ENCODE peak calls at places on chromosomes 16 and 17, in eight cellular contexts. F is SK-N-DZ; K is heart left ventricle; E is A172; I is GM23248; O is T-cell; W is PC-3; U is stimulated activated CD4-positive, alpha-beta T cell treated with anti-CD3 and anti-CD28 coated beads, Interleukin-15, amount 100 ng/mL, for 1 hour. R is an unnamed sample.

GRCh38 chr17:74864297-74864865 is 4.7 kb upstream of the GRIN2C start:
- DNase-seq in U (no peak), W (no peak), I (no peak), E (no peak), K (no peak), F (no peak), O (no peak), R (no peak)

GRCh38 chr16:88347656-88348376 is 34.9 kb upstream of the ZNF469 start:
- DNase-seq in F (no peak), K (no peak), U (no peak), O (no peak), I (no peak), W (no peak), E (no peak), R (no peak)

GRCh38 chr16:87123356-87124001 is 193.7 kb downstream of the C16orf95 start:
- DNase-seq in W (peak; percentile 65), I (no peak), K (no peak), U (no peak), F (no peak), O (no peak), E (peak; percentile 16), R (no peak)

GRCh38 chr16:77307764-77308561 is 108.8 kb downstream of the SYCE1L start:
- DNase-seq in U (no peak), W (peak; percentile 82), O (no peak), E (peak; percentile 83), F (no peak), I (peak; percentile 79), K (no peak), R (no peak)

GRCh38 chr17:17035920-17036319 is 6.3 kb upstream of the MPRIP start:
- DNase-seq in E (no peak), F (no peak), U (no peak), I (no peak), O (no peak), W (no peak), K (no peak), R (no peak)

GRCh38 chr16:11398851-11399250 is 53.6 kb downstream of the RMI2 start:
- DNase-seq in W (no peak), U (no peak), F (no peak), E (no peak), K (no peak), O (no peak), I (no peak), R (no peak)

GRCh38 chr16:24102120-24102740 is 153.9 kb upstream of the CACNG3 start:
- DNase-seq in K (no peak), O (no peak), I (peak; percentile 0), E (no peak), U (no peak), F (peak; percentile 76), W (no peak), R (no peak)

GRCh38 chr16:49543315-49543946 is 169.8 kb downstream of the C16orf78 start:
- DNase-seq in K (no peak), U (no peak), I (no peak), F (no peak), W (no peak), O (no peak), E (no peak), R (no peak)

GRCh38 chr17:63960006-63960405 is 12.7 kb downstream of the SCN4A start:
- DNase-seq in U (no peak), I (no peak), W (no peak), K (no peak), E (no peak), F (no peak), O (no peak), R (no peak)

GRCh38 chr16:83510906-83511305 is 296.9 kb upstream of the HSBP1 start:
- DNase-seq in I (no peak), K (no peak), W (no peak), U (no peak), E (no peak), O (no peak), F (no peak), R (no peak)

GRCh38 chr17:62809656-62810055 is 1.5 kb upstream of the MARCHF10 start:
- DNase-seq in K (no peak), W (no peak), F (no peak), U (no peak), O (no peak), E (no peak), I (peak; percentile 38), R (no peak)

GRCh38 chr17:45782889-45783592 is 1.1 kb upstream of the CRHR1 start:
- DNase-seq in U (no peak), E (no peak), W (no peak), O (no peak), F (no peak), I (peak; percentile 31), K (no peak), R (no peak)

GRCh38 chr17:2809337-2809736 is 13.1 kb downstream of the RAP1GAP2 start:
- DNase-seq in U (no peak), O (no peak), W (no peak), K (no peak), E (no peak), I (no peak), F (no peak), R (no peak)

GRCh38 chr17:1111599-1112443 is 68.0 kb downstream of the ABR start:
- DNase-seq in U (no peak), O (no peak), W (no peak), K (peak; percentile 56), I (no peak), E (no peak), F (no peak), R (no peak)

GRCh38 chr17:39094607-39095308 is 56.7 kb downstream of the PLXDC1 start:
- DNase-seq in K (no peak), E (no peak), U (no peak), O (no peak), F (no peak), W (no peak), I (no peak), R (no peak)

GRCh38 chr16:50557046-50557445 is 8.8 kb downstream of the NKD1 start:
- DNase-seq in U (no peak), E (no peak), O (no peak), W (no peak), I (no peak), F (no peak), K (no peak), R (no peak)

GRCh38 chr16:66471696-66472393 is 44.8 kb downstream of the BEAN1 start:
- DNase-seq in E (no peak), F (no peak), U (no peak), W (no peak), I (no peak), K (no peak), O (no peak), R (no peak)

GRCh38 chr17:68572138-68572842 is 28.9 kb downstream of the FAM20A start:
- DNase-seq in K (no peak), U (no peak), I (no peak), O (no peak), E (no peak), F (no peak), W (no peak), R (no peak)

GRCh38 chr16:51399908-51400670 is 249.0 kb upstream of the SALL1 start:
- DNase-seq in K (no peak), E (no peak), F (no peak), O (no peak), I (no peak), W (no peak), U (no peak), R (no peak)

R was measured in activated T-helper 9 cell treated with anti-CD3 and anti-CD28 coated beads, Interleukin-2, amount 50 U/mL, for 16 hours.